ENCODE peak calls at places on chromosome 21, in five cellular contexts. D, F, E, K and R are unnamed samples. For H3K9me3, the result is how much of the 10 kb centered on the place peaks cover.

GRCh38 chr21:38938343-38938742 is 132.6 kb downstream of the ETS2 start:
- DNase-seq in K (no peak), E (no peak), D (no peak), F (no peak), R (no peak)

GRCh38 chr21:36910581-36911307 is 55.7 kb downstream of the HLCS start:
- DNase-seq in F (no peak), D (peak), E (no peak), K (peak), R (no peak)

GRCh38 chr21:35775778-35776515 is 284.4 kb downstream of the SETD4 start:
- DNase-seq in E (no peak), F (no peak), K (peak), D (no peak), R (no peak)

GRCh38 chr21:44871576-44872265 is 1.8 kb downstream of the PTTG1IP start:
- DNase-seq in E (peak), F (no peak), D (peak), K (peak), R (peak)

GRCh38 chr21:45543371-45543709 is 1.1 kb upstream of the SLC19A1 start:
- DNase-seq in E (peak), D (no peak), F (peak), K (no peak), R (peak)

GRCh38 chr21:21122680-21123079 is 124.5 kb downstream of the NCAM2 start:
- DNase-seq in K (no peak), E (no peak), D (no peak), F (no peak), R (no peak)

GRCh38 chr21:39033878-39034589 is 149.2 kb downstream of the PSMG1 start:
- DNase-seq in K (no peak), D (peak), F (peak), E (no peak), R (no peak)

GRCh38 chr21:45522381-45522780 is 19.9 kb downstream of the SLC19A1 start:
- DNase-seq in F (no peak), E (no peak), D (no peak), K (no peak), R (no peak)

GRCh38 chr21:37535130-37535529 is 168.6 kb downstream of the DYRK1A start:
- DNase-seq in D (no peak), E (no peak), K (no peak), F (no peak), R (no peak)

DNA sequence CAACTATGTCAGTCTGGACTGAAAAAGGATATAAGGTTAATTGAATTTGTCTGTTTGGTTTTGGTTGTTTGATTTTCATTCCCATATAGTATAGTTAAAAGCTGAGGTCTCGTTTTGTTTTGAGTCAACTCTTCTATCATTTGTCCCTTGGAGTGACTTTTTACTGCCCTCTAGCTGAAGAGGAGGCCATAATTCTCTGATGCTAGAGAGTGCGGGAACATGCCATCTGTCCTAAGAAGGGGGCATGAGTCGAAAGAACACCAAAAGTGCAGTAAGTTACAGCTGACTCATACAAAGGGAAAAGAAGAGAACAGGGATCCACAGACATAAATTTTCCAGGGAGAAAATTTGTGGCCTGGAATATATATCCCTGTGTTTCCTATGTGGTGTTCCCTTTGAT is 4.1 kb downstream of the KRTAP21-3 start:
- DNase-seq in K (peak), E (no peak), F (no peak), D (no peak), R (no peak)
- H3K9me3 ChIP-seq in K (under half), E (under half), F (under half), D (under half), R (under half)

DNA sequence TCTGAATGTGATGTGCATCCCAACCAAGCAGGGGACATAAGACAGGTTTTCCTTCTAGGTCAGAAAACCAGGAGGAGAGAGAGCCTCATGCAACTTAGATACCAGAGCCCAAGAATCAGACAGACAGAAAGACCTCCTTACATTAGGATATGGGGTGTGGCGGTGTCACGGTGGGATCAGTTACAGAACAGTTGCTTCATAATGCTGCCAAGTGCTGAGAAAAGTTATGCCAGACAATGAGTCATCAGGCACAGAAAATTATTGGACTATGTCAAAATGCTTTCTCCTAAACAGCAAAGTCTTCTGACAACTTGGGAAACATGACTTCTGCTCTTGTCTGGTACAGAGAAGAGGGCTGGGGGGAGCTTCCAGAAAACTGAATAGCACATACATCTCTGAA is 1120.1 kb upstream of the TMPRSS15 start:
- DNase-seq in F (no peak), E (no peak), K (peak), D (no peak), R (no peak)
- H3K9me3 ChIP-seq in F (under half), E (under half), K (under half), D (under half), R (under half)

GRCh38 chr21:41521489-41522027 is 13.6 kb upstream of the TMPRSS2 start:
- DNase-seq in D (no peak), F (no peak), E (no peak), K (no peak), R (no peak)

GRCh38 chr21:41520560-41521442 is 12.8 kb upstream of the TMPRSS2 start:
- DNase-seq in F (no peak), K (no peak), E (no peak), D (no peak), R (no peak)

GRCh38 chr21:41519806-41520559 is 12.0 kb upstream of the TMPRSS2 start:
- DNase-seq in K (no peak), D (no peak), F (no peak), E (no peak), R (no peak)

GRCh38 chr21:41526478-41527087 is 18.6 kb upstream of the TMPRSS2 start:
- DNase-seq in F (no peak), E (no peak), D (no peak), K (no peak), R (no peak)

GRCh38 chr21:41523175-41523574 is 15.2 kb upstream of the TMPRSS2 start:
- DNase-seq in F (no peak), E (no peak), K (no peak), D (no peak), R (no peak)
- H3K9me3 ChIP-seq in F (under half), E (under half), K (under half), D (under half), R (under half)

GRCh38 chr21:42362198-42362597 is 4.1 kb downstream of the TFF1 start:
- DNase-seq in D (no peak), K (no peak), E (no peak), F (no peak), R (no peak)
- H3K9me3 ChIP-seq in D (under half), K (under half), E (under half), F (under half), R (under half)

GRCh38 chr21:28865488-28866186 is 127.0 kb downstream of the LTN1 start:
- DNase-seq in E (no peak), D (no peak), F (no peak), K (no peak), R (no peak)
- H3K9me3 ChIP-seq in E (under half), D (under half), F (under half), K (under half), R (under half)

GRCh38 chr21:26683996-26684395 is 110.9 kb upstream of the CYYR1 start:
- DNase-seq in F (no peak), K (peak), D (no peak), E (no peak), R (no peak)

GRCh38 chr21:26684866-26685265 is 111.8 kb upstream of the CYYR1 start:
- DNase-seq in F (no peak), K (peak), E (no peak), D (no peak), R (no peak)

GRCh38 chr21:26686705-26687104 is 113.6 kb upstream of the CYYR1 start:
- DNase-seq in E (no peak), D (no peak), K (no peak), F (no peak), R (no peak)

DNA sequence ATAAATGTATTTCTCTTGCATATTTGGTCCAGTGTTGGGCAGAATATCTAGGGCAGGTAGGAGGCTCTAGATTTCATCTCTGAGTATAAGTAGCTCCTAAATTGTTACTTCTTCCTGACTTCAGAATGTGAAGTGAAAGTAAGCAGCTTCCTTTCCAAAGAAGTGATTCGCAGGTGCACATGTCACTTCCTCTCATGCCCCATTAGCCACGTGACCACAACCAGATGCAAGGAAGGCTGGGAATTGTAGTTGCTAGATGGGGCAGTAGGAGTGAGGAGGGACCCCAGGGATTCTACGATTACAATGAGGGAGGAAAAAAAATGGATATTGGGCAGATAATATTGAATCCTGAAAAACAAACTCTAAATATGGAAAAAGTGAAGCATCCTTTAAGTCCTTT is 113.2 kb upstream of the CYYR1 start:
- DNase-seq in F (no peak), K (peak), D (no peak), E (no peak), R (no peak)
- H3K9me3 ChIP-seq in F (under half), K (under half), D (under half), E (under half), R (under half)